ENCODE peak calls at places on chromosomes 1 and 21, in four cellular contexts. T is ovary; C is NCI-H510A; P is activated CD4-positive, alpha-beta T cell treated with anti-CD3 and anti-CD28 coated beads, Interleukin-2, amount 50 U/mL, for 1 hour. L is an unnamed sample.

GRCh38 chr1:203031467-203031866 is 5.2 kb downstream of the PPFIA4 start:
- DNase-seq in T (no peak), C (no peak), P (no peak), L (no peak)

GRCh38 chr1:32885691-32886011 is 640 bp upstream of the HPCA start:
- DNase-seq in T (no peak), C (no peak), P (no peak), L (no peak)

GRCh38 chr1:214420341-214420740 is 131.1 kb downstream of the PTPN14 start:
- DNase-seq in T (no peak), C (no peak), P (no peak), L (no peak)

GRCh38 chr1:56429288-56429687 is 150.1 kb downstream of the PLPP3 start:
- DNase-seq in T (no peak), C (no peak), P (no peak), L (no peak)

GRCh38 chr1:235304549-235305451 is 23.2 kb downstream of the ARID4B start:
- DNase-seq in T (no peak), C (no peak), P (peak), L (peak)

GRCh38 chr1:19762175-19762779 is 37.4 kb downstream of the TMCO4 start:
- DNase-seq in T (peak), C (peak), P (peak), L (peak)

GRCh38 chr1:31970873-31971272 is 32.7 kb upstream of the PTP4A2 start:
- DNase-seq in T (no peak), C (no peak), P (no peak), L (no peak)

GRCh38 chr1:37602750-37603694 is 7.3 kb upstream of the GNL2 start:
- DNase-seq in T (no peak), C (peak), P (peak), L (peak)

GRCh38 chr1:192629602-192630001 is 6.3 kb upstream of the RGS13 start:
- DNase-seq in T (no peak), C (no peak), P (no peak), L (no peak)

GRCh38 chr21:45630066-45630694 is 13.3 kb upstream of the PCBP3 start:
- DNase-seq in T (no peak), C (no peak), P (no peak), L (no peak)

GRCh38 chr1:17236779-17237601 is 11.9 kb upstream of the PADI3 start:
- DNase-seq in T (peak), C (peak), P (peak), L (peak)

GRCh38 chr1:86906419-86906818 is 7.5 kb downstream of the SELENOF start:
- DNase-seq in T (no peak), C (peak), P (no peak), L (no peak)